ENCODE peak calls at places on chromosomes 11 and 22, in five cellular contexts. V, S, A, J and I are unnamed samples.

GRCh38 chr11:124584681-124585372 is 15.0 kb downstream of the OR8A1 start:
- DNase-seq in V (no peak), S (no peak), J (no peak), A (no peak), I (no peak)

GRCh38 chr11:31824791-31825452 is 13.8 kb upstream of the PAX6 start:
- DNase-seq in V (no peak), S (no peak), A (no peak), J (no peak), I (no peak)

GRCh38 chr22:45542001-45542520 is 39.4 kb downstream of the FBLN1 start:
- DNase-seq in S (no peak), V (no peak), A (no peak), J (no peak), I (no peak)

GRCh38 chr22:25551396-25551795 is 13.1 kb upstream of the GRK3 start:
- DNase-seq in S (no peak), J (no peak), A (no peak), V (no peak), I (no peak)

GRCh38 chr11:71473793-71474080 is 20.7 kb downstream of the NADSYN1 start:
- DNase-seq in V (no peak), J (no peak), A (no peak), S (no peak), I (no peak)

GRCh38 chr22:43473031-43473430 is 61.2 kb downstream of the MPPED1 start:
- DNase-seq in J (no peak), A (no peak), S (no peak), V (no peak), I (no peak)

GRCh38 chr11:8638300-8638699 is 44.2 kb downstream of the TRIM66 start:
- DNase-seq in J (no peak), V (no peak), S (no peak), A (no peak), I (no peak)

GRCh38 chr11:119647254-119647653 is 81.7 kb downstream of the NECTIN1 start:
- DNase-seq in V (no peak), A (no peak), J (no peak), S (no peak), I (no peak)

GRCh38 chr11:119509969-119510401 is 87.0 kb upstream of the THY1 start:
- DNase-seq in A (peak), S (peak), V (peak), J (no peak), I (no peak)

GRCh38 chr11:2686360-2687222 is 13.2 kb downstream of the KCNQ1OT1 start:
- DNase-seq in S (no peak), J (no peak), V (no peak), A (no peak), I (no peak)

GRCh38 chr11:19939415-19939929 is 220.8 kb downstream of the DBX1 start:
- DNase-seq in V (no peak), A (no peak), S (no peak), J (no peak), I (no peak)

GRCh38 chr11:126104420-126104819 is 41.8 kb upstream of the CDON start:
- DNase-seq in S (no peak), A (no peak), J (no peak), V (no peak), I (no peak)

GRCh38 chr11:65013130-65013691 is 749 bp upstream of the ARL2 start:
- DNase-seq in A (no peak), V (peak), S (no peak), J (peak), I (peak)

GRCh38 chr11:65205602-65205967 is 23.9 kb downstream of the CAPN1 start:
- DNase-seq in S (no peak), V (no peak), J (no peak), A (no peak), I (no peak)

GRCh38 chr22:22941831-22942510 is 54.4 kb downstream of the IGLL5 start:
- DNase-seq in V (no peak), A (no peak), S (no peak), J (no peak), I (no peak)

GRCh38 chr11:35622070-35622469 is 3.8 kb downstream of the FJX1 start:
- DNase-seq in S (no peak), J (no peak), A (peak), V (peak), I (no peak)

GRCh38 chr11:97965849-97966646 is 1054.7 kb upstream of the CNTN5 start:
- DNase-seq in A (peak), V (peak), J (no peak), S (no peak), I (no peak)

GRCh38 chr22:31260474-31260856 is 31.8 kb downstream of the PIK3IP1 start:
- DNase-seq in A (no peak), J (no peak), S (no peak), V (no peak), I (no peak)

GRCh38 chr22:49497266-49497665 is 330.4 kb downstream of the BRD1 start:
- DNase-seq in V (no peak), J (no peak), S (no peak), A (no peak), I (no peak)

GRCh38 chr11:26134481-26135355 is 197.2 kb upstream of the ANO3 start:
- DNase-seq in J (no peak), V (peak), S (no peak), A (no peak), I (no peak)

GRCh38 chr11:103906291-103906850 is 130.1 kb upstream of the DDI1 start:
- DNase-seq in V (no peak), S (no peak), J (no peak), A (no peak), I (no peak)

GRCh38 chr11:64099436-64099835 is 63.7 kb downstream of the FLRT1 start:
- DNase-seq in J (no peak), A (no peak), S (no peak), V (no peak), I (no peak)

GRCh38 chr22:21942407-21942895 is 10.2 kb downstream of the PPM1F start:
- DNase-seq in J (no peak), V (peak), A (peak), S (no peak), I (no peak)

GRCh38 chr11:119338318-119338890 is 2.3 kb downstream of the C1QTNF5 start:
- DNase-seq in A (no peak), J (peak), S (peak), V (peak), I (peak)